ENCODE peak calls at places on chromosomes 3 and 15, in nine cellular contexts. One of them, this sample, is unnamed.

GRCh38 chr3:83317605-83318004 is 1556.2 kb upstream of the GBE1 start:
- DNase-seq in keratinocyte: no peak
- DNase-seq in SK-N-SH: no peak
- DNase-seq in stomach: no peak
- DNase-seq in H1: no peak
- DNase-seq in HCT116: no peak
- DNase-seq in breast epithelium: no peak
- DNase-seq in heart right ventricle: no peak
- DNase-seq in GM23338: peak
- DNase-seq in this sample: no peak

GRCh38 chr15:39358441-39359041 is 222.3 kb upstream of the THBS1 start:
- DNase-seq in keratinocyte: no peak
- DNase-seq in SK-N-SH: no peak
- DNase-seq in stomach: peak
- DNase-seq in H1: no peak
- DNase-seq in HCT116: no peak
- DNase-seq in breast epithelium: no peak
- DNase-seq in heart right ventricle: no peak
- DNase-seq in GM23338: no peak
- DNase-seq in this sample: no peak

GRCh38 chr3:111785034-111785433 is 74.0 kb upstream of the PHLDB2 start:
- DNase-seq in keratinocyte: no peak
- DNase-seq in SK-N-SH: no peak
- DNase-seq in stomach: no peak
- DNase-seq in H1: no peak
- DNase-seq in HCT116: no peak
- DNase-seq in breast epithelium: no peak
- DNase-seq in heart right ventricle: no peak
- DNase-seq in GM23338: no peak
- DNase-seq in this sample: no peak

GRCh38 chr3:43857361-43858051 is 166.8 kb downstream of the ABHD5 start:
- DNase-seq in keratinocyte: no peak
- DNase-seq in SK-N-SH: no peak
- DNase-seq in stomach: no peak
- DNase-seq in H1: no peak
- DNase-seq in HCT116: no peak
- DNase-seq in breast epithelium: no peak
- DNase-seq in heart right ventricle: no peak
- DNase-seq in GM23338: no peak
- DNase-seq in this sample: no peak

GRCh38 chr3:133040696-133041523 is 2.7 kb downstream of the TMEM108 start:
- DNase-seq in keratinocyte: no peak
- DNase-seq in SK-N-SH: peak
- DNase-seq in stomach: peak
- DNase-seq in H1: peak
- DNase-seq in HCT116: peak
- DNase-seq in breast epithelium: peak
- DNase-seq in heart right ventricle: peak
- DNase-seq in GM23338: peak
- DNase-seq in this sample: no peak

GRCh38 chr3:194606163-194606562 is 27.1 kb downstream of the TMEM44 start:
- DNase-seq in keratinocyte: no peak
- DNase-seq in SK-N-SH: peak
- DNase-seq in stomach: no peak
- DNase-seq in H1: no peak
- DNase-seq in HCT116: no peak
- DNase-seq in breast epithelium: no peak
- DNase-seq in heart right ventricle: no peak
- DNase-seq in GM23338: no peak
- DNase-seq in this sample: no peak

GRCh38 chr15:99057697-99058420 is 47.0 kb upstream of the SYNM start:
- DNase-seq in keratinocyte: no peak
- DNase-seq in SK-N-SH: no peak
- DNase-seq in stomach: no peak
- DNase-seq in H1: no peak
- DNase-seq in HCT116: no peak
- DNase-seq in breast epithelium: no peak
- DNase-seq in heart right ventricle: peak
- DNase-seq in GM23338: no peak
- DNase-seq in this sample: no peak

GRCh38 chr3:48180021-48180420 is 8.2 kb downstream of the CDC25A start:
- DNase-seq in keratinocyte: no peak
- DNase-seq in SK-N-SH: no peak
- DNase-seq in stomach: no peak
- DNase-seq in H1: no peak
- DNase-seq in HCT116: no peak
- DNase-seq in breast epithelium: no peak
- DNase-seq in heart right ventricle: no peak
- DNase-seq in GM23338: no peak
- DNase-seq in this sample: no peak

GRCh38 chr15:76503804-76504203 is 167.2 kb downstream of the ISL2 start:
- DNase-seq in keratinocyte: no peak
- DNase-seq in SK-N-SH: no peak
- DNase-seq in stomach: no peak
- DNase-seq in H1: no peak
- DNase-seq in HCT116: no peak
- DNase-seq in breast epithelium: no peak
- DNase-seq in heart right ventricle: no peak
- DNase-seq in GM23338: no peak
- DNase-seq in this sample: no peak

GRCh38 chr15:76503121-76503520 is 166.5 kb downstream of the ISL2 start:
- DNase-seq in keratinocyte: no peak
- DNase-seq in SK-N-SH: no peak
- DNase-seq in stomach: no peak
- DNase-seq in H1: no peak
- DNase-seq in HCT116: no peak
- DNase-seq in breast epithelium: no peak
- DNase-seq in heart right ventricle: no peak
- DNase-seq in GM23338: no peak
- DNase-seq in this sample: no peak

GRCh38 chr15:76502678-76503077 is 166.1 kb downstream of the ISL2 start:
- DNase-seq in keratinocyte: no peak
- DNase-seq in SK-N-SH: no peak
- DNase-seq in stomach: no peak
- DNase-seq in H1: no peak
- DNase-seq in HCT116: no peak
- DNase-seq in breast epithelium: no peak
- DNase-seq in heart right ventricle: no peak
- DNase-seq in GM23338: no peak
- DNase-seq in this sample: no peak

GRCh38 chr15:76501726-76502125 is 165.2 kb downstream of the ISL2 start:
- DNase-seq in keratinocyte: no peak
- DNase-seq in SK-N-SH: no peak
- DNase-seq in stomach: no peak
- DNase-seq in H1: no peak
- DNase-seq in HCT116: no peak
- DNase-seq in breast epithelium: no peak
- DNase-seq in heart right ventricle: no peak
- DNase-seq in GM23338: no peak
- DNase-seq in this sample: no peak
- H3K4me3 ChIP-seq in keratinocyte: no peak
- H3K4me3 ChIP-seq in SK-N-SH: no peak
- H3K4me3 ChIP-seq in stomach: no peak
- H3K4me3 ChIP-seq in H1: no peak
- H3K4me3 ChIP-seq in HCT116: no peak
- H3K4me3 ChIP-seq in breast epithelium: no peak
- H3K4me3 ChIP-seq in heart right ventricle: no peak
- H3K4me3 ChIP-seq in GM23338: no peak
- H3K4me3 ChIP-seq in this sample: no peak

GRCh38 chr3:113947372-113948014 is at the start of gene ZDHHC23:
- DNase-seq in keratinocyte: no peak
- DNase-seq in SK-N-SH: peak
- DNase-seq in stomach: peak
- DNase-seq in H1: no peak
- DNase-seq in HCT116: peak
- DNase-seq in breast epithelium: peak
- DNase-seq in heart right ventricle: peak
- DNase-seq in GM23338: peak
- DNase-seq in this sample: peak
- H3K27ac ChIP-seq in keratinocyte: no peak
- H3K27ac ChIP-seq in SK-N-SH: no peak
- H3K27ac ChIP-seq in stomach: peak
- H3K27ac ChIP-seq in H1: no peak
- H3K27ac ChIP-seq in HCT116: peak
- H3K27ac ChIP-seq in breast epithelium: peak
- H3K27ac ChIP-seq in heart right ventricle: peak
- H3K27ac ChIP-seq in GM23338: peak
- H3K27ac ChIP-seq in this sample: no peak

GRCh38 chr3:151296226-151296625 is 17.9 kb upstream of the P2RY14 start:
- DNase-seq in keratinocyte: no peak
- DNase-seq in SK-N-SH: no peak
- DNase-seq in stomach: no peak
- DNase-seq in H1: no peak
- DNase-seq in HCT116: no peak
- DNase-seq in breast epithelium: no peak
- DNase-seq in heart right ventricle: no peak
- DNase-seq in GM23338: peak
- DNase-seq in this sample: no peak

GRCh38 chr3:151285940-151286339 is 7.6 kb upstream of the P2RY14 start:
- DNase-seq in keratinocyte: no peak
- DNase-seq in SK-N-SH: no peak
- DNase-seq in stomach: no peak
- DNase-seq in H1: no peak
- DNase-seq in HCT116: no peak
- DNase-seq in breast epithelium: no peak
- DNase-seq in heart right ventricle: no peak
- DNase-seq in GM23338: no peak
- DNase-seq in this sample: no peak

GRCh38 chr3:151293127-151293526 is 14.8 kb upstream of the P2RY14 start:
- DNase-seq in keratinocyte: no peak
- DNase-seq in SK-N-SH: no peak
- DNase-seq in stomach: no peak
- DNase-seq in H1: no peak
- DNase-seq in HCT116: no peak
- DNase-seq in breast epithelium: no peak
- DNase-seq in heart right ventricle: no peak
- DNase-seq in GM23338: no peak
- DNase-seq in this sample: no peak

GRCh38 chr3:151290673-151291072 is 12.3 kb upstream of the P2RY14 start:
- DNase-seq in keratinocyte: no peak
- DNase-seq in SK-N-SH: peak
- DNase-seq in stomach: no peak
- DNase-seq in H1: no peak
- DNase-seq in HCT116: peak
- DNase-seq in breast epithelium: no peak
- DNase-seq in heart right ventricle: no peak
- DNase-seq in GM23338: no peak
- DNase-seq in this sample: no peak
- TF ChIP-seq CTCF in keratinocyte: no peak
- TF ChIP-seq CTCF in SK-N-SH: peak
- TF ChIP-seq CTCF in stomach: no peak
- TF ChIP-seq CTCF in H1: peak
- TF ChIP-seq CTCF in HCT116: peak
- TF ChIP-seq CTCF in breast epithelium: peak
- TF ChIP-seq CTCF in heart right ventricle: peak
- TF ChIP-seq CTCF in GM23338: peak
- TF ChIP-seq CTCF in this sample: no peak

GRCh38 chr3:185151101-185151958 is 1.5 kb downstream of the C3orf70 start:
- DNase-seq in keratinocyte: no peak
- DNase-seq in SK-N-SH: no peak
- DNase-seq in stomach: no peak
- DNase-seq in H1: no peak
- DNase-seq in HCT116: no peak
- DNase-seq in breast epithelium: no peak
- DNase-seq in heart right ventricle: no peak
- DNase-seq in GM23338: no peak
- DNase-seq in this sample: no peak

GRCh38 chr3:185151959-185152432 is 864 bp downstream of the C3orf70 start:
- DNase-seq in keratinocyte: no peak
- DNase-seq in SK-N-SH: no peak
- DNase-seq in stomach: no peak
- DNase-seq in H1: no peak
- DNase-seq in HCT116: no peak
- DNase-seq in breast epithelium: no peak
- DNase-seq in heart right ventricle: peak
- DNase-seq in GM23338: no peak
- DNase-seq in this sample: no peak

GRCh38 chr3:185149591-185149990 is 3.3 kb downstream of the C3orf70 start:
- DNase-seq in keratinocyte: no peak
- DNase-seq in SK-N-SH: no peak
- DNase-seq in stomach: no peak
- DNase-seq in H1: no peak
- DNase-seq in HCT116: no peak
- DNase-seq in breast epithelium: no peak
- DNase-seq in heart right ventricle: no peak
- DNase-seq in GM23338: no peak
- DNase-seq in this sample: no peak

GRCh38 chr3:185152433-185153169 is at the start of gene C3orf70:
- DNase-seq in keratinocyte: no peak
- DNase-seq in SK-N-SH: peak
- DNase-seq in stomach: peak
- DNase-seq in H1: no peak
- DNase-seq in HCT116: no peak
- DNase-seq in breast epithelium: no peak
- DNase-seq in heart right ventricle: peak
- DNase-seq in GM23338: peak
- DNase-seq in this sample: no peak

GRCh38 chr3:185150561-185150960 is 2.3 kb downstream of the C3orf70 start:
- DNase-seq in keratinocyte: no peak
- DNase-seq in SK-N-SH: no peak
- DNase-seq in stomach: no peak
- DNase-seq in H1: no peak
- DNase-seq in HCT116: no peak
- DNase-seq in breast epithelium: no peak
- DNase-seq in heart right ventricle: no peak
- DNase-seq in GM23338: no peak
- DNase-seq in this sample: no peak
- H3K4me3 ChIP-seq in keratinocyte: no peak
- H3K4me3 ChIP-seq in SK-N-SH: no peak
- H3K4me3 ChIP-seq in stomach: peak
- H3K4me3 ChIP-seq in H1: no peak
- H3K4me3 ChIP-seq in HCT116: no peak
- H3K4me3 ChIP-seq in breast epithelium: no peak
- H3K4me3 ChIP-seq in heart right ventricle: peak
- H3K4me3 ChIP-seq in GM23338: no peak
- H3K4me3 ChIP-seq in this sample: peak

DNA sequence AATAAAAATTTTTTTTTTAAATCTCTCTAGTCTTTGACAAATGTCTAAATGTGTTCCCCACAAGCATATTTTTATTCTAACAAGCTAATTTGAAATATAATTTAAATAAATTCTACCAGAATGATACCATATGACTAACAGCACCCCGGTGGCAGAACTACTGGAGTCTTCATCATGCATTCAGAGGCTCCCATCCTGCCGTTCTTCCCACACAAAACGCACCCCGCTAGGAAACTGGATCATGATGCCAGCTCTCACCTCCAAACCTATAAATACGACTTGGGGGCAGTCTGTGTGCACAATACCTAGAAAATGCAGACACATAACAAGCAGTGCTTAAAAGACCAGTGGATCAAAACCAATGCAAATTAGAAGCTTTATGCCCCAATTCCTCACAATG is 8.5 kb downstream of the HOMER2 start:
- DNase-seq in keratinocyte: no peak
- DNase-seq in SK-N-SH: no peak
- DNase-seq in stomach: no peak
- DNase-seq in H1: no peak
- DNase-seq in HCT116: no peak
- DNase-seq in breast epithelium: no peak
- DNase-seq in heart right ventricle: no peak
- DNase-seq in GM23338: no peak
- DNase-seq in this sample: no peak
- H3K27ac ChIP-seq in keratinocyte: no peak
- H3K27ac ChIP-seq in SK-N-SH: no peak
- H3K27ac ChIP-seq in stomach: no peak
- H3K27ac ChIP-seq in H1: no peak
- H3K27ac ChIP-seq in HCT116: no peak
- H3K27ac ChIP-seq in breast epithelium: peak
- H3K27ac ChIP-seq in heart right ventricle: no peak
- H3K27ac ChIP-seq in GM23338: no peak
- H3K27ac ChIP-seq in this sample: no peak